ENCODE peak calls at places on chromosomes 12 and 14, in ten cellular contexts. One of them, this sample, is unnamed.

GRCh38 chr12:115312901-115313300 is 628.9 kb upstream of the TBX3 start:
- DNase-seq in activated CD4-positive, alpha-beta T cell treated with anti-CD3 and anti-CD28 coated beads for 48 hours: no peak
- DNase-seq in A172: no peak
- DNase-seq in sciatic nerve: no peak
- DNase-seq in NCI-H1092: no peak
- DNase-seq in kidney tubule cell: no peak
- DNase-seq in anterior cingulate cortex: no peak
- DNase-seq in brain microvascular endothelial cell: no peak
- DNase-seq in activated T-cell treated with anti-CD3 and anti-CD28 coated beads, Interleukin-2, amount 50 U/mL, for 72 hours: no peak
- DNase-seq in activated gamma-delta T cell treated with anti-CD3 and anti-CD28 coated beads, Interleukin-2, amount 50 U/mL, for 16 hours: no peak
- DNase-seq in this sample: no peak

GRCh38 chr12:95623554-95624170 is 72.4 kb upstream of the USP44 start:
- DNase-seq in activated CD4-positive, alpha-beta T cell treated with anti-CD3 and anti-CD28 coated beads for 48 hours: peak; percentile 30
- DNase-seq in A172: peak; percentile 75
- DNase-seq in sciatic nerve: peak; percentile 72
- DNase-seq in NCI-H1092: no peak
- DNase-seq in kidney tubule cell: peak; percentile 88
- DNase-seq in anterior cingulate cortex: peak; percentile 2
- DNase-seq in brain microvascular endothelial cell: peak; percentile 83
- DNase-seq in activated T-cell treated with anti-CD3 and anti-CD28 coated beads, Interleukin-2, amount 50 U/mL, for 72 hours: peak; percentile 20
- DNase-seq in activated gamma-delta T cell treated with anti-CD3 and anti-CD28 coated beads, Interleukin-2, amount 50 U/mL, for 16 hours: no peak
- DNase-seq in this sample: peak; percentile 89

GRCh38 chr14:75437201-75438143 is 9.7 kb downstream of the JDP2 start:
- DNase-seq in activated CD4-positive, alpha-beta T cell treated with anti-CD3 and anti-CD28 coated beads for 48 hours: no peak
- DNase-seq in A172: no peak
- DNase-seq in sciatic nerve: no peak
- DNase-seq in NCI-H1092: no peak
- DNase-seq in kidney tubule cell: no peak
- DNase-seq in anterior cingulate cortex: no peak
- DNase-seq in brain microvascular endothelial cell: no peak
- DNase-seq in activated T-cell treated with anti-CD3 and anti-CD28 coated beads, Interleukin-2, amount 50 U/mL, for 72 hours: no peak
- DNase-seq in activated gamma-delta T cell treated with anti-CD3 and anti-CD28 coated beads, Interleukin-2, amount 50 U/mL, for 16 hours: no peak
- DNase-seq in this sample: no peak

GRCh38 chr12:120286768-120287490 is 4.8 kb downstream of the RNU4-2 start:
- DNase-seq in activated CD4-positive, alpha-beta T cell treated with anti-CD3 and anti-CD28 coated beads for 48 hours: no peak
- DNase-seq in A172: no peak
- DNase-seq in sciatic nerve: no peak
- DNase-seq in NCI-H1092: no peak
- DNase-seq in kidney tubule cell: peak; percentile 65
- DNase-seq in anterior cingulate cortex: no peak
- DNase-seq in brain microvascular endothelial cell: no peak
- DNase-seq in activated T-cell treated with anti-CD3 and anti-CD28 coated beads, Interleukin-2, amount 50 U/mL, for 72 hours: no peak
- DNase-seq in activated gamma-delta T cell treated with anti-CD3 and anti-CD28 coated beads, Interleukin-2, amount 50 U/mL, for 16 hours: no peak
- DNase-seq in this sample: no peak

GRCh38 chr12:97745406-97746101 is 282.9 kb downstream of the RMST start:
- DNase-seq in activated CD4-positive, alpha-beta T cell treated with anti-CD3 and anti-CD28 coated beads for 48 hours: no peak
- DNase-seq in A172: no peak
- DNase-seq in sciatic nerve: no peak
- DNase-seq in NCI-H1092: no peak
- DNase-seq in kidney tubule cell: peak; percentile 84
- DNase-seq in anterior cingulate cortex: no peak
- DNase-seq in brain microvascular endothelial cell: no peak
- DNase-seq in activated T-cell treated with anti-CD3 and anti-CD28 coated beads, Interleukin-2, amount 50 U/mL, for 72 hours: no peak
- DNase-seq in activated gamma-delta T cell treated with anti-CD3 and anti-CD28 coated beads, Interleukin-2, amount 50 U/mL, for 16 hours: no peak
- DNase-seq in this sample: no peak

GRCh38 chr12:30201301-30202160 is 417.8 kb upstream of the TMTC1 start:
- DNase-seq in activated CD4-positive, alpha-beta T cell treated with anti-CD3 and anti-CD28 coated beads for 48 hours: no peak
- DNase-seq in A172: no peak
- DNase-seq in sciatic nerve: peak; percentile 56
- DNase-seq in NCI-H1092: no peak
- DNase-seq in kidney tubule cell: no peak
- DNase-seq in anterior cingulate cortex: no peak
- DNase-seq in brain microvascular endothelial cell: no peak
- DNase-seq in activated T-cell treated with anti-CD3 and anti-CD28 coated beads, Interleukin-2, amount 50 U/mL, for 72 hours: no peak
- DNase-seq in activated gamma-delta T cell treated with anti-CD3 and anti-CD28 coated beads, Interleukin-2, amount 50 U/mL, for 16 hours: no peak
- DNase-seq in this sample: no peak

GRCh38 chr14:90235179-90235976 is 21.0 kb upstream of the PSMC1 start:
- DNase-seq in activated CD4-positive, alpha-beta T cell treated with anti-CD3 and anti-CD28 coated beads for 48 hours: peak; percentile 79
- DNase-seq in A172: peak; percentile 73
- DNase-seq in sciatic nerve: peak; percentile 70
- DNase-seq in NCI-H1092: peak; percentile 25
- DNase-seq in kidney tubule cell: peak; percentile 72
- DNase-seq in anterior cingulate cortex: peak; percentile 39
- DNase-seq in brain microvascular endothelial cell: peak; percentile 45
- DNase-seq in activated T-cell treated with anti-CD3 and anti-CD28 coated beads, Interleukin-2, amount 50 U/mL, for 72 hours: peak; percentile 77
- DNase-seq in activated gamma-delta T cell treated with anti-CD3 and anti-CD28 coated beads, Interleukin-2, amount 50 U/mL, for 16 hours: peak; percentile 30
- DNase-seq in this sample: peak; percentile 35

GRCh38 chr14:93984070-93984469 is 7.7 kb upstream of the ASB2 start:
- DNase-seq in activated CD4-positive, alpha-beta T cell treated with anti-CD3 and anti-CD28 coated beads for 48 hours: no peak
- DNase-seq in A172: peak; percentile 18
- DNase-seq in sciatic nerve: no peak
- DNase-seq in NCI-H1092: no peak
- DNase-seq in kidney tubule cell: peak; percentile 45
- DNase-seq in anterior cingulate cortex: no peak
- DNase-seq in brain microvascular endothelial cell: peak; percentile 31
- DNase-seq in activated T-cell treated with anti-CD3 and anti-CD28 coated beads, Interleukin-2, amount 50 U/mL, for 72 hours: no peak
- DNase-seq in activated gamma-delta T cell treated with anti-CD3 and anti-CD28 coated beads, Interleukin-2, amount 50 U/mL, for 16 hours: no peak
- DNase-seq in this sample: peak; percentile 81

GRCh38 chr12:7642876-7643309 is 22.8 kb downstream of the APOBEC1 start:
- DNase-seq in activated CD4-positive, alpha-beta T cell treated with anti-CD3 and anti-CD28 coated beads for 48 hours: peak; percentile 61
- DNase-seq in A172: no peak
- DNase-seq in sciatic nerve: no peak
- DNase-seq in NCI-H1092: no peak
- DNase-seq in kidney tubule cell: peak; percentile 39
- DNase-seq in anterior cingulate cortex: no peak
- DNase-seq in brain microvascular endothelial cell: no peak
- DNase-seq in activated T-cell treated with anti-CD3 and anti-CD28 coated beads, Interleukin-2, amount 50 U/mL, for 72 hours: peak; percentile 57
- DNase-seq in activated gamma-delta T cell treated with anti-CD3 and anti-CD28 coated beads, Interleukin-2, amount 50 U/mL, for 16 hours: no peak
- DNase-seq in this sample: no peak

GRCh38 chr14:99603471-99603933 is 505 bp downstream of the CCDC85C start:
- DNase-seq in activated CD4-positive, alpha-beta T cell treated with anti-CD3 and anti-CD28 coated beads for 48 hours: peak; percentile 66
- DNase-seq in A172: no peak
- DNase-seq in sciatic nerve: no peak
- DNase-seq in NCI-H1092: no peak
- DNase-seq in kidney tubule cell: peak; percentile 63
- DNase-seq in anterior cingulate cortex: no peak
- DNase-seq in brain microvascular endothelial cell: no peak
- DNase-seq in activated T-cell treated with anti-CD3 and anti-CD28 coated beads, Interleukin-2, amount 50 U/mL, for 72 hours: peak; percentile 59
- DNase-seq in activated gamma-delta T cell treated with anti-CD3 and anti-CD28 coated beads, Interleukin-2, amount 50 U/mL, for 16 hours: no peak
- DNase-seq in this sample: peak; percentile 49

GRCh38 chr12:75944097-75944904 is 87.3 kb downstream of the PHLDA1 start:
- DNase-seq in activated CD4-positive, alpha-beta T cell treated with anti-CD3 and anti-CD28 coated beads for 48 hours: peak; percentile 36
- DNase-seq in A172: peak; percentile 90
- DNase-seq in sciatic nerve: no peak
- DNase-seq in NCI-H1092: no peak
- DNase-seq in kidney tubule cell: peak; percentile 98
- DNase-seq in anterior cingulate cortex: no peak
- DNase-seq in brain microvascular endothelial cell: peak; percentile 73
- DNase-seq in activated T-cell treated with anti-CD3 and anti-CD28 coated beads, Interleukin-2, amount 50 U/mL, for 72 hours: peak; percentile 36
- DNase-seq in activated gamma-delta T cell treated with anti-CD3 and anti-CD28 coated beads, Interleukin-2, amount 50 U/mL, for 16 hours: peak; percentile 9
- DNase-seq in this sample: peak; percentile 95

GRCh38 chr12:104720346-104721064 is 237.6 kb downstream of the SLC41A2 start:
- DNase-seq in activated CD4-positive, alpha-beta T cell treated with anti-CD3 and anti-CD28 coated beads for 48 hours: peak; percentile 63
- DNase-seq in A172: no peak
- DNase-seq in sciatic nerve: no peak
- DNase-seq in NCI-H1092: no peak
- DNase-seq in kidney tubule cell: no peak
- DNase-seq in anterior cingulate cortex: no peak
- DNase-seq in brain microvascular endothelial cell: peak; percentile 52
- DNase-seq in activated T-cell treated with anti-CD3 and anti-CD28 coated beads, Interleukin-2, amount 50 U/mL, for 72 hours: peak; percentile 67
- DNase-seq in activated gamma-delta T cell treated with anti-CD3 and anti-CD28 coated beads, Interleukin-2, amount 50 U/mL, for 16 hours: peak; percentile 46
- DNase-seq in this sample: peak; percentile 47

GRCh38 chr14:38186217-38186616 is 21.5 kb upstream of the SSTR1 start:
- DNase-seq in activated CD4-positive, alpha-beta T cell treated with anti-CD3 and anti-CD28 coated beads for 48 hours: no peak
- DNase-seq in A172: no peak
- DNase-seq in sciatic nerve: no peak
- DNase-seq in NCI-H1092: no peak
- DNase-seq in kidney tubule cell: no peak
- DNase-seq in anterior cingulate cortex: no peak
- DNase-seq in brain microvascular endothelial cell: no peak
- DNase-seq in activated T-cell treated with anti-CD3 and anti-CD28 coated beads, Interleukin-2, amount 50 U/mL, for 72 hours: no peak
- DNase-seq in activated gamma-delta T cell treated with anti-CD3 and anti-CD28 coated beads, Interleukin-2, amount 50 U/mL, for 16 hours: no peak
- DNase-seq in this sample: no peak

GRCh38 chr14:101711041-101711861 is 50.3 kb upstream of the PPP2R5C start:
- DNase-seq in activated CD4-positive, alpha-beta T cell treated with anti-CD3 and anti-CD28 coated beads for 48 hours: no peak
- DNase-seq in A172: no peak
- DNase-seq in sciatic nerve: peak; percentile 39
- DNase-seq in NCI-H1092: no peak
- DNase-seq in kidney tubule cell: no peak
- DNase-seq in anterior cingulate cortex: no peak
- DNase-seq in brain microvascular endothelial cell: no peak
- DNase-seq in activated T-cell treated with anti-CD3 and anti-CD28 coated beads, Interleukin-2, amount 50 U/mL, for 72 hours: no peak
- DNase-seq in activated gamma-delta T cell treated with anti-CD3 and anti-CD28 coated beads, Interleukin-2, amount 50 U/mL, for 16 hours: no peak
- DNase-seq in this sample: no peak

GRCh38 chr12:123085730-123086487 is 65.0 kb downstream of the PITPNM2 start:
- DNase-seq in activated CD4-positive, alpha-beta T cell treated with anti-CD3 and anti-CD28 coated beads for 48 hours: peak; percentile 35
- DNase-seq in A172: peak; percentile 83
- DNase-seq in sciatic nerve: no peak
- DNase-seq in NCI-H1092: no peak
- DNase-seq in kidney tubule cell: peak; percentile 95
- DNase-seq in anterior cingulate cortex: no peak
- DNase-seq in brain microvascular endothelial cell: no peak
- DNase-seq in activated T-cell treated with anti-CD3 and anti-CD28 coated beads, Interleukin-2, amount 50 U/mL, for 72 hours: peak; percentile 44
- DNase-seq in activated gamma-delta T cell treated with anti-CD3 and anti-CD28 coated beads, Interleukin-2, amount 50 U/mL, for 16 hours: no peak
- DNase-seq in this sample: peak; percentile 32

GRCh38 chr12:52228931-52229330 is 4.1 kb upstream of the KRT7 start:
- DNase-seq in activated CD4-positive, alpha-beta T cell treated with anti-CD3 and anti-CD28 coated beads for 48 hours: no peak
- DNase-seq in A172: no peak
- DNase-seq in sciatic nerve: no peak
- DNase-seq in NCI-H1092: no peak
- DNase-seq in kidney tubule cell: no peak
- DNase-seq in anterior cingulate cortex: no peak
- DNase-seq in brain microvascular endothelial cell: no peak
- DNase-seq in activated T-cell treated with anti-CD3 and anti-CD28 coated beads, Interleukin-2, amount 50 U/mL, for 72 hours: no peak
- DNase-seq in activated gamma-delta T cell treated with anti-CD3 and anti-CD28 coated beads, Interleukin-2, amount 50 U/mL, for 16 hours: no peak
- DNase-seq in this sample: no peak

GRCh38 chr14:65972891-65973290 is 513.3 kb upstream of the CCDC196 start:
- DNase-seq in activated CD4-positive, alpha-beta T cell treated with anti-CD3 and anti-CD28 coated beads for 48 hours: no peak
- DNase-seq in A172: peak; percentile 4
- DNase-seq in sciatic nerve: no peak
- DNase-seq in NCI-H1092: no peak
- DNase-seq in kidney tubule cell: no peak
- DNase-seq in anterior cingulate cortex: no peak
- DNase-seq in brain microvascular endothelial cell: no peak
- DNase-seq in activated T-cell treated with anti-CD3 and anti-CD28 coated beads, Interleukin-2, amount 50 U/mL, for 72 hours: no peak
- DNase-seq in activated gamma-delta T cell treated with anti-CD3 and anti-CD28 coated beads, Interleukin-2, amount 50 U/mL, for 16 hours: no peak
- DNase-seq in this sample: peak; percentile 44

GRCh38 chr12:124438415-124439056 is 128.9 kb downstream of the NCOR2 start:
- DNase-seq in activated CD4-positive, alpha-beta T cell treated with anti-CD3 and anti-CD28 coated beads for 48 hours: no peak
- DNase-seq in A172: no peak
- DNase-seq in sciatic nerve: no peak
- DNase-seq in NCI-H1092: no peak
- DNase-seq in kidney tubule cell: no peak
- DNase-seq in anterior cingulate cortex: no peak
- DNase-seq in brain microvascular endothelial cell: no peak
- DNase-seq in activated T-cell treated with anti-CD3 and anti-CD28 coated beads, Interleukin-2, amount 50 U/mL, for 72 hours: no peak
- DNase-seq in activated gamma-delta T cell treated with anti-CD3 and anti-CD28 coated beads, Interleukin-2, amount 50 U/mL, for 16 hours: no peak
- DNase-seq in this sample: no peak

GRCh38 chr14:20332386-20332945 is 613 bp downstream of the CCNB1IP1 start:
- DNase-seq in activated CD4-positive, alpha-beta T cell treated with anti-CD3 and anti-CD28 coated beads for 48 hours: no peak
- DNase-seq in A172: no peak
- DNase-seq in sciatic nerve: no peak
- DNase-seq in NCI-H1092: no peak
- DNase-seq in kidney tubule cell: peak; percentile 30
- DNase-seq in anterior cingulate cortex: no peak
- DNase-seq in brain microvascular endothelial cell: no peak
- DNase-seq in activated T-cell treated with anti-CD3 and anti-CD28 coated beads, Interleukin-2, amount 50 U/mL, for 72 hours: no peak
- DNase-seq in activated gamma-delta T cell treated with anti-CD3 and anti-CD28 coated beads, Interleukin-2, amount 50 U/mL, for 16 hours: no peak
- DNase-seq in this sample: no peak

GRCh38 chr14:57022608-57023007 is 212.3 kb upstream of the OTX2 start:
- DNase-seq in activated CD4-positive, alpha-beta T cell treated with anti-CD3 and anti-CD28 coated beads for 48 hours: no peak
- DNase-seq in A172: no peak
- DNase-seq in sciatic nerve: no peak
- DNase-seq in NCI-H1092: no peak
- DNase-seq in kidney tubule cell: no peak
- DNase-seq in anterior cingulate cortex: no peak
- DNase-seq in brain microvascular endothelial cell: no peak
- DNase-seq in activated T-cell treated with anti-CD3 and anti-CD28 coated beads, Interleukin-2, amount 50 U/mL, for 72 hours: no peak
- DNase-seq in activated gamma-delta T cell treated with anti-CD3 and anti-CD28 coated beads, Interleukin-2, amount 50 U/mL, for 16 hours: no peak
- DNase-seq in this sample: no peak

GRCh38 chr14:20327005-20327869 is 5.8 kb downstream of the CCNB1IP1 start:
- DNase-seq in activated CD4-positive, alpha-beta T cell treated with anti-CD3 and anti-CD28 coated beads for 48 hours: no peak
- DNase-seq in A172: peak; percentile 62
- DNase-seq in sciatic nerve: no peak
- DNase-seq in NCI-H1092: peak; percentile 67
- DNase-seq in kidney tubule cell: peak; percentile 74
- DNase-seq in anterior cingulate cortex: no peak
- DNase-seq in brain microvascular endothelial cell: peak; percentile 42
- DNase-seq in activated T-cell treated with anti-CD3 and anti-CD28 coated beads, Interleukin-2, amount 50 U/mL, for 72 hours: peak; percentile 27
- DNase-seq in activated gamma-delta T cell treated with anti-CD3 and anti-CD28 coated beads, Interleukin-2, amount 50 U/mL, for 16 hours: no peak
- DNase-seq in this sample: peak; percentile 72

GRCh38 chr12:93441111-93441616 is 583 bp downstream of the UBE2N start:
- DNase-seq in activated CD4-positive, alpha-beta T cell treated with anti-CD3 and anti-CD28 coated beads for 48 hours: peak; percentile 47
- DNase-seq in A172: no peak
- DNase-seq in sciatic nerve: peak; percentile 69
- DNase-seq in NCI-H1092: no peak
- DNase-seq in kidney tubule cell: peak; percentile 30
- DNase-seq in anterior cingulate cortex: no peak
- DNase-seq in brain microvascular endothelial cell: no peak
- DNase-seq in activated T-cell treated with anti-CD3 and anti-CD28 coated beads, Interleukin-2, amount 50 U/mL, for 72 hours: peak; percentile 65
- DNase-seq in activated gamma-delta T cell treated with anti-CD3 and anti-CD28 coated beads, Interleukin-2, amount 50 U/mL, for 16 hours: peak; percentile 12
- DNase-seq in this sample: peak; percentile 7